ENCODE peak calls at places on chromosomes 4 and X, in five cellular contexts. X, W, O, V and G are unnamed samples.

GRCh38 chr4:140157341-140157740 is 3.4 kb upstream of the MAML3 start:
- DNase-seq in O (no peak), X (no peak), W (no peak), V (no peak), G (no peak)

GRCh38 chr4:110490109-110490508 is 14.2 kb downstream of the ENPEP start:
- DNase-seq in X (no peak), O (no peak), W (no peak), V (no peak), G (no peak)

GRCh38 chrX:25014366-25014838 is 1.4 kb downstream of the ARX start:
- DNase-seq in W (no peak), O (no peak), V (no peak), X (no peak), G (no peak)

GRCh38 chrX:38805294-38806053 is 4.2 kb downstream of the MID1IP1 start:
- DNase-seq in W (peak), O (peak), X (peak), V (peak), G (peak)

GRCh38 chr4:186204103-186204559 is 12.8 kb downstream of the CYP4V2 start:
- DNase-seq in V (no peak), X (peak), W (no peak), O (no peak), G (peak)

GRCh38 chr4:185128272-185129119 is 14.6 kb upstream of the SLC25A4 start:
- DNase-seq in W (no peak), O (peak), V (peak), X (no peak), G (no peak)

GRCh38 chr4:10205223-10205622 is 88.6 kb upstream of the WDR1 start:
- DNase-seq in O (no peak), W (no peak), X (no peak), V (no peak), G (no peak)

GRCh38 chr4:53088132-53088531 is 226.0 kb downstream of the RASL11B start:
- DNase-seq in X (no peak), O (no peak), W (no peak), V (no peak), G (no peak)

GRCh38 chr4:53916431-53916889 is 147.9 kb downstream of the CHIC2 start:
- DNase-seq in W (no peak), O (no peak), X (no peak), V (no peak), G (no peak)

GRCh38 chr4:72302981-72303704 is 265.9 kb downstream of the ADAMTS3 start:
- DNase-seq in W (no peak), V (no peak), O (no peak), X (peak), G (peak)

GRCh38 chr4:83582289-83582756 is 46.4 kb downstream of the GPAT3 start:
- DNase-seq in W (no peak), V (peak), O (no peak), X (no peak), G (peak)

GRCh38 chrX:51420610-51421009 is 75.8 kb downstream of the NUDT11 start:
- DNase-seq in W (no peak), O (no peak), X (peak), V (no peak), G (peak)

GRCh38 chr4:7171191-7171900 is 21.0 kb upstream of the SORCS2 start:
- DNase-seq in O (no peak), V (no peak), W (no peak), X (no peak), G (no peak)

GRCh38 chr4:5568931-5569330 is 139.4 kb downstream of the EVC2 start:
- DNase-seq in O (no peak), W (no peak), X (no peak), V (no peak), G (no peak)

GRCh38 chr4:149823770-149824221 is 8.2 kb upstream of the IQCM start:
- DNase-seq in O (no peak), W (no peak), V (no peak), X (no peak), G (no peak)

GRCh38 chr4:95507147-95507546 is 41.6 kb downstream of the UNC5C start:
- DNase-seq in X (no peak), V (no peak), W (no peak), O (no peak), G (no peak)

GRCh38 chrX:22699591-22700091 is 300.1 kb upstream of the DDX53 start:
- DNase-seq in W (no peak), V (no peak), X (no peak), O (no peak), G (no peak)

DNA sequence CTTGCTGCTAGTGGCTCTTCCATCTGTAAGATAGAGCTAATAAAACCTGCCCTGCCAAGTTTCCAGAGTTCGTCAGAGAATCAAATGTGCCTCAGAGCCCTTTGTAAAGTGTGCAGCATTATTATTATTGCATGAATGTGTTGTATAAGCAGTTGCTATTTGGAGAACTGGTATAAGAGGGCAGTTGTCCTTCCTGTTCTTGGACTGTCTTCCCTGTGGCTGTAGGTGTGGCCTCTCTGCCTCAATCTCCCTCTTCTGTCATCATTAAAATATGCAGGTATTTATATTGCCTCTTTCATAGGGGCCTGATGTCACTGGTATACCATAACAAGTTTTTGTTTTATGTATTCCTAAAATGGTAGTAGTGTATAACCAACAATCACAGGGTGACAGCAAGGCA is 3.8 kb downstream of the MTM1 start:
- DNase-seq in X (no peak), O (no peak), V (no peak), W (no peak), G (no peak)
- H3K27ac ChIP-seq in X (no peak), O (peak), V (no peak), W (peak), G (no peak)

GRCh38 chrX:45765281-45765680 is 564.6 kb upstream of the DIPK2B start:
- DNase-seq in X (no peak), V (no peak), O (no peak), W (no peak), G (no peak)
- H3K4me3 ChIP-seq in X (no peak), V (no peak), O (peak), W (no peak), G (no peak)

GRCh38 chr4:102439835-102440234 is 61.3 kb upstream of the NFKB1 start:
- DNase-seq in V (no peak), W (no peak), O (no peak), X (no peak), G (no peak)

GRCh38 chr4:102440498-102440897 is 60.7 kb upstream of the NFKB1 start:
- DNase-seq in W (no peak), V (no peak), X (no peak), O (no peak), G (no peak)

GRCh38 chr4:102438873-102439614 is 62.1 kb upstream of the NFKB1 start:
- DNase-seq in V (no peak), X (no peak), O (no peak), W (no peak), G (peak)

GRCh38 chr4:102437111-102437510 is 64.0 kb upstream of the NFKB1 start:
- DNase-seq in V (no peak), X (no peak), O (no peak), W (no peak), G (no peak)

GRCh38 chr4:102438396-102438795 is 62.8 kb upstream of the NFKB1 start:
- DNase-seq in X (no peak), W (no peak), O (no peak), V (no peak), G (no peak)
- H3K27ac ChIP-seq in X (no peak), W (no peak), O (no peak), V (no peak), G (no peak)

DNA sequence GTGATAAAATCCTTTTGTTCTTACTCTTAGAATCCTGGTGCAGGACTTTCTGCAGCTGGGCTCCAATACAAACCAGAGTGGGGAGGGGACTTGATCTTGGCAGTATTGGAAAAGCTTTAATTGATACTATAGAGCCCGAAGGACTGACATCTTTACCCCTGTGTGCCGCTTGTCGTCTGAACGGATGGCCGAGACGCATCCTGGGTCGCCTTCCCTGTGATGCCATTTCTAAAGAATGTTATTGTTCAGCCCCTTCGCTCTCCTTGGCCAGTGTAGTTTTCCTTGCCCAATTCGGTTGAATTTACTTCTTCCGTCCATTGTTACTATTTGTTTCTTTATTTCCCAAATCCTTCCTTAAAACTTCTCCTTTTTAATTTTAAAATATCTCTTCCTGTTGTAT is 80.9 kb downstream of the CLDN34 start:
- DNase-seq in V (no peak), O (no peak), X (no peak), W (no peak), G (no peak)
- H3K4me3 ChIP-seq in V (no peak), O (no peak), X (no peak), W (no peak), G (no peak)

GRCh38 chr4:40954119-40954668 is 204.4 kb downstream of the NSUN7 start:
- DNase-seq in X (no peak), O (no peak), W (no peak), V (no peak), G (no peak)
- H3K27ac ChIP-seq in X (no peak), O (peak), W (no peak), V (peak), G (peak)